ENCODE peak calls at places on chromosomes 6 and 20, in five cellular contexts. M, J, K, T and F are unnamed samples.

GRCh38 chr6:158038291-158039177 is 56.9 kb downstream of the SYNJ2 start:
- DNase-seq in M (no peak), J (no peak), K (no peak), T (no peak), F (no peak)

GRCh38 chr6:34817337-34817910 is 25.5 kb downstream of the BLTP3A start:
- DNase-seq in M (no peak), J (no peak), K (no peak), T (no peak), F (no peak)

GRCh38 chr6:7532232-7532631 is 9.2 kb upstream of the DSP start:
- DNase-seq in M (no peak), J (no peak), K (no peak), T (no peak), F (peak)

GRCh38 chr6:41325446-41326066 is 9.9 kb upstream of the NCR2 start:
- DNase-seq in M (no peak), J (no peak), K (no peak), T (no peak), F (no peak)

GRCh38 chr20:45861157-45862075 is 4.0 kb downstream of the ZSWIM3 start:
- DNase-seq in M (no peak), J (no peak), K (peak), T (peak), F (no peak)

GRCh38 chr6:31356216-31356945 is 598 bp downstream of the HLA-B start:
- DNase-seq in M (no peak), J (peak), K (no peak), T (peak), F (peak)

GRCh38 chr20:58622671-58623578 is 28.2 kb upstream of the STX16 start:
- DNase-seq in M (no peak), J (no peak), K (no peak), T (no peak), F (no peak)

GRCh38 chr6:109295766-109296156 is 86.5 kb downstream of the CD164 start:
- DNase-seq in M (no peak), J (no peak), K (no peak), T (no peak), F (no peak)

GRCh38 chr6:36755435-36756348 is 58.1 kb downstream of the RAB44 start:
- DNase-seq in M (no peak), J (peak), K (no peak), T (peak), F (peak)

GRCh38 chr6:105401247-105402089 is 1.4 kb downstream of the PREP start:
- DNase-seq in M (no peak), J (no peak), K (no peak), T (peak), F (no peak)

GRCh38 chr6:41442800-41443501 is 103.2 kb upstream of the FOXP4 start:
- DNase-seq in M (no peak), J (no peak), K (no peak), T (no peak), F (no peak)

GRCh38 chr6:75412937-75413662 is 80.5 kb downstream of the FILIP1 start:
- DNase-seq in M (no peak), J (no peak), K (no peak), T (no peak), F (no peak)

GRCh38 chr6:42166444-42167141 is 6.6 kb upstream of the GUCA1A start:
- DNase-seq in M (peak), J (peak), K (peak), T (peak), F (peak)

GRCh38 chr6:45631396-45631795 is 253.7 kb upstream of the SUPT3H start:
- DNase-seq in M (no peak), J (no peak), K (no peak), T (peak), F (peak)

GRCh38 chr6:29850011-29850553 is 22.5 kb downstream of the HLA-G start:
- DNase-seq in M (no peak), J (no peak), K (no peak), T (no peak), F (peak)

GRCh38 chr6:88238065-88238464 is 71.9 kb upstream of the CNR1 start:
- DNase-seq in M (no peak), J (peak), K (no peak), T (peak), F (peak)

GRCh38 chr6:145963216-145964068 is 716 bp downstream of the SHPRH start:
- DNase-seq in M (peak), J (peak), K (peak), T (peak), F (peak)

GRCh38 chr6:53165333-53165732 is 16.7 kb upstream of the GCM1 start:
- DNase-seq in M (no peak), J (no peak), K (no peak), T (no peak), F (no peak)

GRCh38 chr6:169109821-169110220 is 143.8 kb downstream of the THBS2 start:
- DNase-seq in M (no peak), J (no peak), K (no peak), T (no peak), F (no peak)

GRCh38 chr6:127515234-127515793 is 3.8 kb downstream of the MTCL3 start:
- DNase-seq in M (peak), J (peak), K (peak), T (no peak), F (peak)

GRCh38 chr20:57061058-57061900 is 205.2 kb downstream of the BMP7 start:
- DNase-seq in M (peak), J (no peak), K (no peak), T (peak), F (peak)

GRCh38 chr20:7650481-7650880 is 289.8 kb downstream of the HAO1 start:
- DNase-seq in M (no peak), J (no peak), K (no peak), T (no peak), F (peak)

GRCh38 chr6:148170286-148170685 is 172.4 kb upstream of the SASH1 start:
- DNase-seq in M (no peak), J (no peak), K (no peak), T (no peak), F (no peak)

GRCh38 chr6:108921547-108922331 is 73.5 kb downstream of the ARMC2 start:
- DNase-seq in M (no peak), J (no peak), K (peak), T (peak), F (peak)

GRCh38 chr6:169589699-169590257 is 112.1 kb downstream of the WDR27 start:
- DNase-seq in M (no peak), J (peak), K (no peak), T (no peak), F (peak)

GRCh38 chr6:3648724-3649123 is 102.8 kb downstream of the PXDC1 start:
- DNase-seq in M (no peak), J (no peak), K (no peak), T (no peak), F (no peak)